ENCODE peak calls at places on chromosome 6, in six cellular contexts. N, O, J, Q, G and U are unnamed samples.

GRCh38 chr6:12288211-12288618 is 1.9 kb upstream of the EDN1 start:
- DNase-seq in N (no peak), O (no peak), J (no peak), Q (no peak), G (no peak), U (no peak)

GRCh38 chr6:31620586-31621319 is at the start of gene PRRC2A:
- DNase-seq in N (no peak), O (no peak), J (no peak), Q (no peak), G (no peak), U (peak)

GRCh38 chr6:129248976-129249375 is 366.0 kb downstream of the LAMA2 start:
- DNase-seq in N (no peak), O (no peak), J (no peak), Q (no peak), G (no peak), U (no peak)

GRCh38 chr6:129675669-129676472 is 34.1 kb downstream of the ARHGAP18 start:
- DNase-seq in N (no peak), O (no peak), J (no peak), Q (no peak), G (no peak), U (no peak)

GRCh38 chr6:51468704-51469103 is 618.7 kb downstream of the PKHD1 start:
- DNase-seq in N (no peak), O (no peak), J (no peak), Q (no peak), G (no peak), U (no peak)

GRCh38 chr6:147852772-147853171 is 344.3 kb downstream of the SAMD5 start:
- DNase-seq in N (no peak), O (no peak), J (no peak), Q (peak), G (peak), U (no peak)

GRCh38 chr6:81326856-81327561 is 425.5 kb downstream of the TENT5A start:
- DNase-seq in N (no peak), O (peak), J (no peak), Q (peak), G (peak), U (no peak)

GRCh38 chr6:130760006-130760405 is 67.2 kb upstream of the SMLR1 start:
- DNase-seq in N (no peak), O (peak), J (no peak), Q (peak), G (peak), U (no peak)

GRCh38 chr6:18207949-18208348 is 52.7 kb downstream of the KDM1B start:
- DNase-seq in N (no peak), O (no peak), J (no peak), Q (no peak), G (no peak), U (no peak)

GRCh38 chr6:53378208-53378607 is 29.5 kb upstream of the ELOVL5 start:
- DNase-seq in N (no peak), O (no peak), J (no peak), Q (no peak), G (no peak), U (no peak)

GRCh38 chr6:128725271-128726233 is 157.4 kb upstream of the LAMA2 start:
- DNase-seq in N (no peak), O (peak), J (no peak), Q (peak), G (peak), U (no peak)

GRCh38 chr6:64280569-64280968 is 645.0 kb downstream of the PHF3 start:
- DNase-seq in N (no peak), O (peak), J (no peak), Q (no peak), G (peak), U (no peak)

GRCh38 chr6:100216760-100217159 is 222.7 kb upstream of the MCHR2 start:
- DNase-seq in N (no peak), O (no peak), J (no peak), Q (no peak), G (no peak), U (no peak)

GRCh38 chr6:112694986-112695385 is 347.9 kb downstream of the RFPL4B start:
- DNase-seq in N (no peak), O (no peak), J (no peak), Q (no peak), G (no peak), U (no peak)

GRCh38 chr6:130967502-130968469 is 95.3 kb downstream of the EPB41L2 start:
- DNase-seq in N (no peak), O (no peak), J (no peak), Q (peak), G (no peak), U (no peak)

GRCh38 chr6:159842035-159842434 is 42.0 kb downstream of the PNLDC1 start:
- DNase-seq in N (no peak), O (no peak), J (no peak), Q (peak), G (peak), U (no peak)

GRCh38 chr6:158869604-158870417 is 50.6 kb upstream of the EZR start:
- DNase-seq in N (peak), O (peak), J (peak), Q (peak), G (peak), U (peak)

GRCh38 chr6:17200395-17200794 is 80.8 kb upstream of the RBM24 start:
- DNase-seq in N (no peak), O (no peak), J (peak), Q (no peak), G (no peak), U (no peak)

GRCh38 chr6:52312461-52312860 is 27.9 kb upstream of the MCM3 start:
- DNase-seq in N (no peak), O (no peak), J (no peak), Q (no peak), G (no peak), U (no peak)